ENCODE peak calls at places on chromosomes 7 and 10, in ten cellular contexts. J is small intestine; N is A549; Z is sigmoid colon; Y is iPS-NIHi11; M is HT-29; L is activated naive CD8-positive, alpha-beta T cell treated with anti-CD3 and anti-CD28 coated beads, Interleukin-2, amount 50 U/mL, for 24 hours; W is HCT116; T is HT1080; K is NCI-H1092 treated with DMSO at 0.1 percent for 48 hours. E is an unnamed sample.

GRCh38 chr10:93463723-93464511 is 18.2 kb downstream of the MYOF start:
- DNase-seq in J (no peak), N (no peak), Z (peak), Y (no peak), M (peak), L (no peak), W (no peak), T (peak), K (no peak), E (no peak)

GRCh38 chr10:94137747-94138146 is 144.0 kb downstream of the PLCE1 start:
- DNase-seq in J (no peak), N (no peak), Z (no peak), Y (no peak), M (no peak), L (no peak), W (no peak), T (no peak), K (no peak), E (no peak)

GRCh38 chr7:135842446-135843175 is 94.0 kb upstream of the FAM180A start:
- DNase-seq in J (no peak), N (no peak), Z (no peak), Y (no peak), M (no peak), L (no peak), W (no peak), T (no peak), K (no peak), E (no peak)

GRCh38 chr7:41315764-41316163 is 387.1 kb downstream of the INHBA start:
- DNase-seq in J (no peak), N (no peak), Z (no peak), Y (peak), M (peak), L (no peak), W (no peak), T (no peak), K (no peak), E (no peak)

GRCh38 chr10:30038961-30039536 is 20.3 kb downstream of the JCAD start:
- DNase-seq in J (no peak), N (no peak), Z (no peak), Y (no peak), M (no peak), L (no peak), W (no peak), T (no peak), K (no peak), E (no peak)

GRCh38 chr10:99531026-99531695 is 1.6 kb upstream of the NKX2-3 start:
- DNase-seq in J (no peak), N (no peak), Z (peak), Y (peak), M (no peak), L (no peak), W (no peak), T (no peak), K (no peak), E (no peak)

GRCh38 chr7:79452495-79453265 is 787 bp downstream of the MAGI2 start:
- DNase-seq in J (no peak), N (peak), Z (peak), Y (peak), M (no peak), L (peak), W (no peak), T (peak), K (no peak), E (no peak)

GRCh38 chr10:67722113-67722512 is 26.1 kb upstream of the CTNNA3 start:
- DNase-seq in J (no peak), N (no peak), Z (no peak), Y (no peak), M (no peak), L (no peak), W (no peak), T (no peak), K (no peak), E (no peak)

GRCh38 chr10:26698909-26699308 is 1.4 kb downstream of the PDSS1 start:
- DNase-seq in J (peak), N (no peak), Z (no peak), Y (no peak), M (no peak), L (no peak), W (no peak), T (no peak), K (no peak), E (no peak)

GRCh38 chr7:149799397-149800168 is 26.2 kb upstream of the ZNF467 start:
- DNase-seq in J (peak), N (no peak), Z (no peak), Y (peak), M (peak), L (peak), W (no peak), T (no peak), K (peak), E (peak)

GRCh38 chr7:100799037-100799896 is 28.1 kb downstream of the EPHB4 start:
- DNase-seq in J (peak), N (peak), Z (peak), Y (peak), M (peak), L (peak), W (no peak), T (peak), K (no peak), E (peak)

GRCh38 chr10:100419911-100420449 is 42.8 kb upstream of the WNT8B start:
- DNase-seq in J (no peak), N (no peak), Z (no peak), Y (no peak), M (no peak), L (no peak), W (no peak), T (no peak), K (no peak), E (no peak)

GRCh38 chr7:41244246-41244645 is 458.6 kb downstream of the INHBA start:
- DNase-seq in J (no peak), N (no peak), Z (no peak), Y (no peak), M (no peak), L (no peak), W (no peak), T (no peak), K (no peak), E (no peak)

GRCh38 chr7:151426486-151426905 is 13.4 kb downstream of the CRYGN start:
- DNase-seq in J (no peak), N (peak), Z (peak), Y (no peak), M (peak), L (no peak), W (peak), T (peak), K (peak), E (no peak)

GRCh38 chr10:77158666-77159065 is 478.9 kb downstream of the KCNMA1 start:
- DNase-seq in J (no peak), N (no peak), Z (no peak), Y (no peak), M (no peak), L (no peak), W (no peak), T (no peak), K (no peak), E (no peak)

GRCh38 chr10:125159486-125159931 is 854 bp downstream of the CTBP2 start:
- DNase-seq in J (peak), N (peak), Z (peak), Y (no peak), M (no peak), L (peak), W (no peak), T (no peak), K (no peak), E (no peak)

GRCh38 chr7:2525931-2526630 is 6.5 kb downstream of the LFNG start:
- DNase-seq in J (no peak), N (no peak), Z (no peak), Y (no peak), M (peak), L (no peak), W (no peak), T (no peak), K (peak), E (no peak)

GRCh38 chr10:79229830-79230562 is 117.3 kb upstream of the PPIF start:
- DNase-seq in J (no peak), N (no peak), Z (no peak), Y (peak), M (no peak), L (no peak), W (no peak), T (no peak), K (peak), E (no peak)

GRCh38 chr7:126689037-126689436 is 563.7 kb downstream of the GRM8 start:
- DNase-seq in J (no peak), N (no peak), Z (no peak), Y (peak), M (no peak), L (no peak), W (no peak), T (peak), K (no peak), E (no peak)

GRCh38 chr7:95395755-95396135 is 430 bp downstream of the PON3 start:
- DNase-seq in J (no peak), N (no peak), Z (no peak), Y (no peak), M (peak), L (no peak), W (no peak), T (no peak), K (no peak), E (no peak)